ENCODE peak calls at places on chromosomes 7 and 10, in eight cellular contexts. One of them, this sample, is unnamed.

GRCh38 chr10:122176232-122176865 is 94.7 kb upstream of the BTBD16 start:
- DNase-seq in Calu3: no peak
- DNase-seq in CD14-positive monocyte: no peak
- DNase-seq in neural progenitor cell: peak; percentile 56
- DNase-seq in astrocyte: no peak
- DNase-seq in tibial artery: no peak
- DNase-seq in lower lobe of right lung: no peak
- DNase-seq in RWPE2: no peak
- DNase-seq in this sample: no peak

GRCh38 chr7:88306590-88307048 is at the start of gene STEAP4:
- DNase-seq in Calu3: peak; percentile 60
- DNase-seq in CD14-positive monocyte: peak; percentile 78
- DNase-seq in neural progenitor cell: peak; percentile 71
- DNase-seq in astrocyte: peak; percentile 44
- DNase-seq in tibial artery: peak; percentile 87
- DNase-seq in lower lobe of right lung: peak; percentile 91
- DNase-seq in RWPE2: peak; percentile 74
- DNase-seq in this sample: peak; percentile 38

GRCh38 chr10:29448125-29448524 is 159.3 kb downstream of the LYZL1 start:
- DNase-seq in Calu3: no peak
- DNase-seq in CD14-positive monocyte: no peak
- DNase-seq in neural progenitor cell: no peak
- DNase-seq in astrocyte: no peak
- DNase-seq in tibial artery: no peak
- DNase-seq in lower lobe of right lung: no peak
- DNase-seq in RWPE2: no peak
- DNase-seq in this sample: no peak

GRCh38 chr7:8442814-8443304 is 9.4 kb downstream of the NXPH1 start:
- DNase-seq in Calu3: peak; percentile 72
- DNase-seq in CD14-positive monocyte: no peak
- DNase-seq in neural progenitor cell: peak; percentile 95
- DNase-seq in astrocyte: peak; percentile 6
- DNase-seq in tibial artery: peak; percentile 25
- DNase-seq in lower lobe of right lung: peak; percentile 73
- DNase-seq in RWPE2: peak; percentile 42
- DNase-seq in this sample: no peak

GRCh38 chr7:31948041-31948440 is 122.2 kb downstream of the PDE1C start:
- DNase-seq in Calu3: peak; percentile 44
- DNase-seq in CD14-positive monocyte: no peak
- DNase-seq in neural progenitor cell: no peak
- DNase-seq in astrocyte: peak; percentile 97
- DNase-seq in tibial artery: no peak
- DNase-seq in lower lobe of right lung: no peak
- DNase-seq in RWPE2: no peak
- DNase-seq in this sample: peak; percentile 92

GRCh38 chr10:124233546-124234138 is 140.2 kb upstream of the CHST15 start:
- DNase-seq in Calu3: no peak
- DNase-seq in CD14-positive monocyte: no peak
- DNase-seq in neural progenitor cell: no peak
- DNase-seq in astrocyte: no peak
- DNase-seq in tibial artery: no peak
- DNase-seq in lower lobe of right lung: no peak
- DNase-seq in RWPE2: no peak
- DNase-seq in this sample: no peak

GRCh38 chr10:24519950-24520349 is 203.7 kb downstream of the ARHGAP21 start:
- DNase-seq in Calu3: no peak
- DNase-seq in CD14-positive monocyte: no peak
- DNase-seq in neural progenitor cell: peak; percentile 10
- DNase-seq in astrocyte: no peak
- DNase-seq in tibial artery: no peak
- DNase-seq in lower lobe of right lung: no peak
- DNase-seq in RWPE2: no peak
- DNase-seq in this sample: no peak

GRCh38 chr7:138170298-138170697 is 94.0 kb downstream of the AKR1D1 start:
- DNase-seq in Calu3: no peak
- DNase-seq in CD14-positive monocyte: no peak
- DNase-seq in neural progenitor cell: peak; percentile 63
- DNase-seq in astrocyte: no peak
- DNase-seq in tibial artery: no peak
- DNase-seq in lower lobe of right lung: no peak
- DNase-seq in RWPE2: no peak
- DNase-seq in this sample: no peak

GRCh38 chr7:100721505-100721812 is 1.2 kb downstream of the EPO start:
- DNase-seq in Calu3: no peak
- DNase-seq in CD14-positive monocyte: no peak
- DNase-seq in neural progenitor cell: no peak
- DNase-seq in astrocyte: no peak
- DNase-seq in tibial artery: no peak
- DNase-seq in lower lobe of right lung: no peak
- DNase-seq in RWPE2: no peak
- DNase-seq in this sample: no peak

GRCh38 chr7:1158203-1159126 is 1.5 kb downstream of the ZFAND2A start:
- DNase-seq in Calu3: no peak
- DNase-seq in CD14-positive monocyte: no peak
- DNase-seq in neural progenitor cell: no peak
- DNase-seq in astrocyte: no peak
- DNase-seq in tibial artery: no peak
- DNase-seq in lower lobe of right lung: no peak
- DNase-seq in RWPE2: no peak
- DNase-seq in this sample: no peak

GRCh38 chr7:90752051-90752450 is 155.9 kb downstream of the CDK14 start:
- DNase-seq in Calu3: no peak
- DNase-seq in CD14-positive monocyte: no peak
- DNase-seq in neural progenitor cell: no peak
- DNase-seq in astrocyte: peak; percentile 22
- DNase-seq in tibial artery: no peak
- DNase-seq in lower lobe of right lung: no peak
- DNase-seq in RWPE2: no peak
- DNase-seq in this sample: no peak

GRCh38 chr10:126350216-126350992 is 37.9 kb downstream of the ADAM12 start:
- DNase-seq in Calu3: peak; percentile 6
- DNase-seq in CD14-positive monocyte: no peak
- DNase-seq in neural progenitor cell: no peak
- DNase-seq in astrocyte: peak; percentile 99
- DNase-seq in tibial artery: no peak
- DNase-seq in lower lobe of right lung: no peak
- DNase-seq in RWPE2: peak; percentile 86
- DNase-seq in this sample: peak; percentile 98

GRCh38 chr7:100485514-100485913 is 1.8 kb downstream of the NYAP1 start:
- DNase-seq in Calu3: no peak
- DNase-seq in CD14-positive monocyte: no peak
- DNase-seq in neural progenitor cell: no peak
- DNase-seq in astrocyte: no peak
- DNase-seq in tibial artery: no peak
- DNase-seq in lower lobe of right lung: no peak
- DNase-seq in RWPE2: no peak
- DNase-seq in this sample: no peak

GRCh38 chr10:24961582-24961981 is 9.2 kb upstream of the PRTFDC1 start:
- DNase-seq in Calu3: no peak
- DNase-seq in CD14-positive monocyte: no peak
- DNase-seq in neural progenitor cell: no peak
- DNase-seq in astrocyte: no peak
- DNase-seq in tibial artery: no peak
- DNase-seq in lower lobe of right lung: no peak
- DNase-seq in RWPE2: no peak
- DNase-seq in this sample: no peak

GRCh38 chr10:67809107-67809506 is 28.9 kb downstream of the DNAJC12 start:
- DNase-seq in Calu3: no peak
- DNase-seq in CD14-positive monocyte: no peak
- DNase-seq in neural progenitor cell: no peak
- DNase-seq in astrocyte: no peak
- DNase-seq in tibial artery: no peak
- DNase-seq in lower lobe of right lung: no peak
- DNase-seq in RWPE2: no peak
- DNase-seq in this sample: no peak

GRCh38 chr10:42952358-42952757 is 124.5 kb upstream of the RET start:
- DNase-seq in Calu3: peak; percentile 62
- DNase-seq in CD14-positive monocyte: no peak
- DNase-seq in neural progenitor cell: peak; percentile 80
- DNase-seq in astrocyte: no peak
- DNase-seq in tibial artery: peak; percentile 17
- DNase-seq in lower lobe of right lung: peak; percentile 48
- DNase-seq in RWPE2: peak; percentile 66
- DNase-seq in this sample: no peak

GRCh38 chr10:28256776-28257175 is 46.1 kb downstream of the MPP7 start:
- DNase-seq in Calu3: no peak
- DNase-seq in CD14-positive monocyte: no peak
- DNase-seq in neural progenitor cell: no peak
- DNase-seq in astrocyte: peak; percentile 68
- DNase-seq in tibial artery: no peak
- DNase-seq in lower lobe of right lung: no peak
- DNase-seq in RWPE2: no peak
- DNase-seq in this sample: no peak

GRCh38 chr10:70418713-70419112 is 14.8 kb downstream of the EIF4EBP2 start:
- DNase-seq in Calu3: no peak
- DNase-seq in CD14-positive monocyte: no peak
- DNase-seq in neural progenitor cell: no peak
- DNase-seq in astrocyte: no peak
- DNase-seq in tibial artery: no peak
- DNase-seq in lower lobe of right lung: no peak
- DNase-seq in RWPE2: no peak
- DNase-seq in this sample: no peak

GRCh38 chr10:21732067-21732772 is 198.2 kb downstream of the MLLT10 start:
- DNase-seq in Calu3: peak; percentile 30
- DNase-seq in CD14-positive monocyte: no peak
- DNase-seq in neural progenitor cell: peak; percentile 92
- DNase-seq in astrocyte: peak; percentile 54
- DNase-seq in tibial artery: no peak
- DNase-seq in lower lobe of right lung: no peak
- DNase-seq in RWPE2: no peak
- DNase-seq in this sample: no peak

GRCh38 chr7:93092757-93093370 is 24.9 kb downstream of the SAMD9 start:
- DNase-seq in Calu3: peak; percentile 22
- DNase-seq in CD14-positive monocyte: no peak
- DNase-seq in neural progenitor cell: peak; percentile 53
- DNase-seq in astrocyte: peak; percentile 33
- DNase-seq in tibial artery: no peak
- DNase-seq in lower lobe of right lung: no peak
- DNase-seq in RWPE2: no peak
- DNase-seq in this sample: peak; percentile 12

GRCh38 chr10:98047009-98047741 is 16.8 kb upstream of the CRTAC1 start:
- DNase-seq in Calu3: no peak
- DNase-seq in CD14-positive monocyte: no peak
- DNase-seq in neural progenitor cell: no peak
- DNase-seq in astrocyte: no peak
- DNase-seq in tibial artery: no peak
- DNase-seq in lower lobe of right lung: no peak
- DNase-seq in RWPE2: no peak
- DNase-seq in this sample: no peak

GRCh38 chr10:77383861-77384553 is 253.6 kb downstream of the KCNMA1 start:
- DNase-seq in Calu3: no peak
- DNase-seq in CD14-positive monocyte: no peak
- DNase-seq in neural progenitor cell: peak; percentile 53
- DNase-seq in astrocyte: no peak
- DNase-seq in tibial artery: peak; percentile 55
- DNase-seq in lower lobe of right lung: no peak
- DNase-seq in RWPE2: no peak
- DNase-seq in this sample: no peak

GRCh38 chr7:45979275-45980180 is 58.5 kb upstream of the IGFBP3 start:
- DNase-seq in Calu3: no peak
- DNase-seq in CD14-positive monocyte: no peak
- DNase-seq in neural progenitor cell: no peak
- DNase-seq in astrocyte: no peak
- DNase-seq in tibial artery: no peak
- DNase-seq in lower lobe of right lung: no peak
- DNase-seq in RWPE2: no peak
- DNase-seq in this sample: no peak

GRCh38 chr7:129825005-129825553 is 127.7 kb downstream of the UBE2H start:
- DNase-seq in Calu3: peak; percentile 84
- DNase-seq in CD14-positive monocyte: no peak
- DNase-seq in neural progenitor cell: peak; percentile 90
- DNase-seq in astrocyte: no peak
- DNase-seq in tibial artery: peak; percentile 41
- DNase-seq in lower lobe of right lung: peak; percentile 77
- DNase-seq in RWPE2: peak; percentile 87
- DNase-seq in this sample: no peak
- TF ChIP-seq CTCF in Calu3: peak; percentile 34
- TF ChIP-seq CTCF in CD14-positive monocyte: no peak
- TF ChIP-seq CTCF in neural progenitor cell: peak; percentile 45
- TF ChIP-seq CTCF in astrocyte: no peak
- TF ChIP-seq CTCF in tibial artery: peak; percentile 16
- TF ChIP-seq CTCF in lower lobe of right lung: no peak
- TF ChIP-seq CTCF in RWPE2: no peak
- TF ChIP-seq CTCF in this sample: peak; percentile 46

GRCh38 chr7:129271500-129272355 is 46.9 kb downstream of the AHCYL2 start:
- DNase-seq in Calu3: peak; percentile 71
- DNase-seq in CD14-positive monocyte: peak; percentile 60
- DNase-seq in neural progenitor cell: peak; percentile 62
- DNase-seq in astrocyte: peak; percentile 10
- DNase-seq in tibial artery: peak; percentile 29
- DNase-seq in lower lobe of right lung: no peak
- DNase-seq in RWPE2: no peak
- DNase-seq in this sample: no peak
- TF ChIP-seq CTCF in Calu3: peak; percentile 43
- TF ChIP-seq CTCF in CD14-positive monocyte: peak; percentile 86
- TF ChIP-seq CTCF in neural progenitor cell: peak; percentile 66
- TF ChIP-seq CTCF in astrocyte: peak; percentile 74
- TF ChIP-seq CTCF in tibial artery: peak; percentile 33
- TF ChIP-seq CTCF in lower lobe of right lung: peak; percentile 77
- TF ChIP-seq CTCF in RWPE2: peak; percentile 83
- TF ChIP-seq CTCF in this sample: peak; percentile 88

GRCh38 chr10:128150045-128150493 is 23.8 kb upstream of the MKI67 start:
- DNase-seq in Calu3: peak; percentile 79
- DNase-seq in CD14-positive monocyte: peak; percentile 65
- DNase-seq in neural progenitor cell: peak; percentile 93
- DNase-seq in astrocyte: peak; percentile 28
- DNase-seq in tibial artery: no peak
- DNase-seq in lower lobe of right lung: peak; percentile 78
- DNase-seq in RWPE2: no peak
- DNase-seq in this sample: no peak
- TF ChIP-seq CTCF in Calu3: peak; percentile 83
- TF ChIP-seq CTCF in CD14-positive monocyte: peak; percentile 89
- TF ChIP-seq CTCF in neural progenitor cell: peak; percentile 82
- TF ChIP-seq CTCF in astrocyte: peak; percentile 44
- TF ChIP-seq CTCF in tibial artery: peak; percentile 61
- TF ChIP-seq CTCF in lower lobe of right lung: peak; percentile 79
- TF ChIP-seq CTCF in RWPE2: peak; percentile 96
- TF ChIP-seq CTCF in this sample: peak; percentile 86

GRCh38 chr10:73841526-73842285 is 30.3 kb upstream of the NDST2 start:
- DNase-seq in Calu3: no peak
- DNase-seq in CD14-positive monocyte: no peak
- DNase-seq in neural progenitor cell: no peak
- DNase-seq in astrocyte: no peak
- DNase-seq in tibial artery: no peak
- DNase-seq in lower lobe of right lung: no peak
- DNase-seq in RWPE2: no peak
- DNase-seq in this sample: no peak

GRCh38 chr10:73838827-73839226 is 27.4 kb upstream of the NDST2 start:
- DNase-seq in Calu3: no peak
- DNase-seq in CD14-positive monocyte: no peak
- DNase-seq in neural progenitor cell: no peak
- DNase-seq in astrocyte: no peak
- DNase-seq in tibial artery: no peak
- DNase-seq in lower lobe of right lung: no peak
- DNase-seq in RWPE2: no peak
- DNase-seq in this sample: no peak

GRCh38 chr10:73839276-73839966 is 28.0 kb upstream of the NDST2 start:
- DNase-seq in Calu3: no peak
- DNase-seq in CD14-positive monocyte: no peak
- DNase-seq in neural progenitor cell: no peak
- DNase-seq in astrocyte: no peak
- DNase-seq in tibial artery: no peak
- DNase-seq in lower lobe of right lung: no peak
- DNase-seq in RWPE2: no peak
- DNase-seq in this sample: no peak

GRCh38 chr10:73840403-73841301 is 29.3 kb upstream of the NDST2 start:
- DNase-seq in Calu3: no peak
- DNase-seq in CD14-positive monocyte: no peak
- DNase-seq in neural progenitor cell: no peak
- DNase-seq in astrocyte: no peak
- DNase-seq in tibial artery: no peak
- DNase-seq in lower lobe of right lung: no peak
- DNase-seq in RWPE2: no peak
- DNase-seq in this sample: no peak

GRCh38 chr10:73840056-73840402 is 28.6 kb upstream of the NDST2 start:
- DNase-seq in Calu3: no peak
- DNase-seq in CD14-positive monocyte: no peak
- DNase-seq in neural progenitor cell: no peak
- DNase-seq in astrocyte: no peak
- DNase-seq in tibial artery: no peak
- DNase-seq in lower lobe of right lung: no peak
- DNase-seq in RWPE2: no peak
- DNase-seq in this sample: no peak
- TF ChIP-seq CTCF in Calu3: no peak
- TF ChIP-seq CTCF in CD14-positive monocyte: no peak
- TF ChIP-seq CTCF in neural progenitor cell: no peak
- TF ChIP-seq CTCF in astrocyte: no peak
- TF ChIP-seq CTCF in tibial artery: no peak
- TF ChIP-seq CTCF in lower lobe of right lung: no peak
- TF ChIP-seq CTCF in RWPE2: no peak
- TF ChIP-seq CTCF in this sample: no peak